ENCODE peak calls at places on chromosomes 16 and 17, in five cellular contexts. One of them, this sample, is unnamed.
A peak's percentile ranks its signal among the peaks of the same experiment; 100 is the strongest.

GRCh38 chr17:3659541-3660111 is 8.8 kb downstream of the TAX1BP3 start:
- DNase-seq in mesendoderm: no peak
- DNase-seq in IMR-90: peak; percentile 83
- DNase-seq in mesenchymal stem cell: peak; percentile 77
- DNase-seq in trophoblast cell: peak; percentile 76
- DNase-seq in this sample: peak; percentile 42

GRCh38 chr17:82238562-82239201 is 9.8 kb downstream of the SLC16A3 start:
- DNase-seq in trophoblast cell: peak; percentile 91
- DNase-seq in IMR-90: peak; percentile 66
- DNase-seq in mesenchymal stem cell: no peak
- DNase-seq in mesendoderm: no peak
- DNase-seq in this sample: no peak

GRCh38 chr16:58098207-58099096 is 30.7 kb downstream of the CFAP20 start:
- DNase-seq in mesenchymal stem cell: no peak
- DNase-seq in IMR-90: peak; percentile 22
- DNase-seq in trophoblast cell: peak; percentile 55
- DNase-seq in mesendoderm: peak; percentile 51
- DNase-seq in this sample: no peak

GRCh38 chr16:48164907-48165715 is 9.3 kb upstream of the ABCC12 start:
- DNase-seq in IMR-90: peak; percentile 65
- DNase-seq in trophoblast cell: peak; percentile 52
- DNase-seq in mesendoderm: peak; percentile 86
- DNase-seq in mesenchymal stem cell: peak; percentile 77
- DNase-seq in this sample: peak; percentile 87

GRCh38 chr16:86378831-86379504 is 131.4 kb upstream of the FOXF1 start:
- DNase-seq in trophoblast cell: no peak
- DNase-seq in IMR-90: no peak
- DNase-seq in mesenchymal stem cell: no peak
- DNase-seq in mesendoderm: no peak
- DNase-seq in this sample: no peak

GRCh38 chr16:77816293-77816692 is 27.9 kb downstream of the VAT1L start:
- DNase-seq in IMR-90: peak; percentile 81
- DNase-seq in mesenchymal stem cell: peak; percentile 67
- DNase-seq in mesendoderm: no peak
- DNase-seq in trophoblast cell: no peak
- DNase-seq in this sample: no peak

GRCh38 chr17:61280338-61280737 is 119.3 kb upstream of the TBX2 start:
- DNase-seq in trophoblast cell: no peak
- DNase-seq in mesendoderm: no peak
- DNase-seq in IMR-90: no peak
- DNase-seq in mesenchymal stem cell: no peak
- DNase-seq in this sample: no peak

GRCh38 chr16:68458551-68458950 is 10.2 kb upstream of the SMPD3 start:
- DNase-seq in mesenchymal stem cell: no peak
- DNase-seq in mesendoderm: no peak
- DNase-seq in trophoblast cell: no peak
- DNase-seq in IMR-90: no peak
- DNase-seq in this sample: no peak

GRCh38 chr17:50467114-50467854 is 1.4 kb downstream of the CHAD start:
- DNase-seq in mesenchymal stem cell: no peak
- DNase-seq in IMR-90: no peak
- DNase-seq in trophoblast cell: no peak
- DNase-seq in mesendoderm: no peak
- DNase-seq in this sample: no peak

GRCh38 chr17:20997711-20998570 is 44.9 kb downstream of the USP22 start:
- DNase-seq in trophoblast cell: no peak
- DNase-seq in mesendoderm: peak; percentile 65
- DNase-seq in mesenchymal stem cell: no peak
- DNase-seq in IMR-90: no peak
- DNase-seq in this sample: peak; percentile 71

GRCh38 chr17:82048571-82048971 is 3.0 kb downstream of the RFNG start:
- DNase-seq in IMR-90: no peak
- DNase-seq in mesenchymal stem cell: no peak
- DNase-seq in trophoblast cell: no peak
- DNase-seq in mesendoderm: no peak
- DNase-seq in this sample: no peak

GRCh38 chr17:79081571-79082276 is 7.1 kb downstream of the ENGASE start:
- DNase-seq in IMR-90: no peak
- DNase-seq in mesenchymal stem cell: no peak
- DNase-seq in mesendoderm: no peak
- DNase-seq in trophoblast cell: no peak
- DNase-seq in this sample: no peak

GRCh38 chr17:78748730-78749317 is 33.2 kb downstream of the CYTH1 start:
- DNase-seq in trophoblast cell: no peak
- DNase-seq in mesendoderm: no peak
- DNase-seq in IMR-90: peak; percentile 24
- DNase-seq in mesenchymal stem cell: peak; percentile 38
- DNase-seq in this sample: no peak

GRCh38 chr17:69898606-69899005 is 176.4 kb upstream of the KCNJ16 start:
- DNase-seq in IMR-90: no peak
- DNase-seq in trophoblast cell: peak; percentile 30
- DNase-seq in mesendoderm: no peak
- DNase-seq in mesenchymal stem cell: no peak
- DNase-seq in this sample: no peak

GRCh38 chr16:57092786-57093301 is 461 bp downstream of the CPNE2 start:
- DNase-seq in IMR-90: no peak
- DNase-seq in mesenchymal stem cell: peak; percentile 42
- DNase-seq in trophoblast cell: no peak
- DNase-seq in mesendoderm: peak; percentile 56
- DNase-seq in this sample: peak; percentile 55

GRCh38 chr17:69528035-69528434 is 113.5 kb downstream of the MAP2K6 start:
- DNase-seq in mesendoderm: no peak
- DNase-seq in mesenchymal stem cell: no peak
- DNase-seq in IMR-90: no peak
- DNase-seq in trophoblast cell: no peak
- DNase-seq in this sample: no peak

GRCh38 chr17:55451203-55451641 is 29.6 kb upstream of the MMD start:
- DNase-seq in IMR-90: peak; percentile 69
- DNase-seq in mesenchymal stem cell: peak; percentile 92
- DNase-seq in trophoblast cell: no peak
- DNase-seq in mesendoderm: peak; percentile 54
- DNase-seq in this sample: no peak

GRCh38 chr17:34177642-34178041 is 77.4 kb upstream of the CCL2 start:
- DNase-seq in mesenchymal stem cell: peak; percentile 85
- DNase-seq in mesendoderm: no peak
- DNase-seq in IMR-90: peak; percentile 83
- DNase-seq in trophoblast cell: no peak
- DNase-seq in this sample: no peak

GRCh38 chr16:50152386-50152806 is 710 bp upstream of the TENT4B start:
- DNase-seq in IMR-90: no peak
- DNase-seq in mesenchymal stem cell: peak; percentile 58
- DNase-seq in trophoblast cell: no peak
- DNase-seq in mesendoderm: no peak
- DNase-seq in this sample: no peak

GRCh38 chr17:1645207-1646171 is at the start of gene SCARF1:
- DNase-seq in trophoblast cell: no peak
- DNase-seq in IMR-90: no peak
- DNase-seq in mesendoderm: peak; percentile 53
- DNase-seq in mesenchymal stem cell: peak; percentile 55
- DNase-seq in this sample: peak; percentile 64

GRCh38 chr16:84883301-84883700 is 63.5 kb downstream of the CRISPLD2 start:
- DNase-seq in mesendoderm: peak; percentile 30
- DNase-seq in trophoblast cell: peak; percentile 94
- DNase-seq in mesenchymal stem cell: no peak
- DNase-seq in IMR-90: no peak
- DNase-seq in this sample: peak; percentile 55

GRCh38 chr17:72421128-72422092 is 300.6 kb downstream of the SOX9 start:
- DNase-seq in mesenchymal stem cell: peak; percentile 97
- DNase-seq in trophoblast cell: peak; percentile 99
- DNase-seq in mesendoderm: peak; percentile 68
- DNase-seq in IMR-90: peak; percentile 98
- DNase-seq in this sample: no peak

GRCh38 chr17:72361892-72362291 is 241.1 kb downstream of the SOX9 start:
- DNase-seq in mesendoderm: no peak
- DNase-seq in IMR-90: peak; percentile 58
- DNase-seq in trophoblast cell: no peak
- DNase-seq in mesenchymal stem cell: peak; percentile 40
- DNase-seq in this sample: no peak

GRCh38 chr16:2233872-2234812 is 2.1 kb upstream of the DNASE1L2 start:
- DNase-seq in mesendoderm: no peak
- DNase-seq in mesenchymal stem cell: no peak
- DNase-seq in IMR-90: no peak
- DNase-seq in trophoblast cell: no peak
- DNase-seq in this sample: no peak

GRCh38 chr16:81446318-81447275 is 2.0 kb downstream of the CMIP start:
- DNase-seq in trophoblast cell: peak; percentile 80
- DNase-seq in mesendoderm: peak; percentile 66
- DNase-seq in IMR-90: peak; percentile 51
- DNase-seq in mesenchymal stem cell: peak; percentile 52
- DNase-seq in this sample: no peak

GRCh38 chr17:35028531-35029262 is 34.8 kb downstream of the RFFL start:
- DNase-seq in mesenchymal stem cell: no peak
- DNase-seq in mesendoderm: no peak
- DNase-seq in trophoblast cell: no peak
- DNase-seq in IMR-90: peak; percentile 24
- DNase-seq in this sample: no peak

GRCh38 chr16:19346335-19346922 is 60.9 kb downstream of the CLEC19A start:
- DNase-seq in IMR-90: no peak
- DNase-seq in mesenchymal stem cell: no peak
- DNase-seq in trophoblast cell: no peak
- DNase-seq in mesendoderm: no peak
- DNase-seq in this sample: no peak

GRCh38 chr16:81127051-81127450 is 30.9 kb upstream of the GCSH start:
- DNase-seq in trophoblast cell: peak; percentile 96
- DNase-seq in mesenchymal stem cell: peak; percentile 17
- DNase-seq in mesendoderm: peak; percentile 25
- DNase-seq in IMR-90: peak; percentile 67
- DNase-seq in this sample: no peak

GRCh38 chr17:46951681-46952080 is 27.4 kb downstream of the RPRML start:
- DNase-seq in IMR-90: no peak
- DNase-seq in mesenchymal stem cell: no peak
- DNase-seq in mesendoderm: no peak
- DNase-seq in trophoblast cell: no peak
- DNase-seq in this sample: no peak

GRCh38 chr16:19245326-19245925 is 40.1 kb upstream of the CLEC19A start:
- DNase-seq in IMR-90: no peak
- DNase-seq in mesendoderm: no peak
- DNase-seq in mesenchymal stem cell: no peak
- DNase-seq in trophoblast cell: no peak
- DNase-seq in this sample: no peak

GRCh38 chr16:65229191-65229662 is 107.4 kb upstream of the CDH11 start:
- DNase-seq in mesendoderm: peak; percentile 58
- DNase-seq in IMR-90: peak; percentile 86
- DNase-seq in trophoblast cell: peak; percentile 3
- DNase-seq in mesenchymal stem cell: peak; percentile 28
- DNase-seq in this sample: no peak

GRCh38 chr16:10122546-10122945 is 59.7 kb downstream of the GRIN2A start:
- DNase-seq in mesenchymal stem cell: peak; percentile 10
- DNase-seq in IMR-90: no peak
- DNase-seq in mesendoderm: peak; percentile 23
- DNase-seq in trophoblast cell: no peak
- DNase-seq in this sample: no peak

GRCh38 chr17:70520447-70520846 is 351.1 kb downstream of the KCNJ2 start:
- DNase-seq in IMR-90: no peak
- DNase-seq in mesenchymal stem cell: no peak
- DNase-seq in mesendoderm: no peak
- DNase-seq in trophoblast cell: peak; percentile 0
- DNase-seq in this sample: no peak

GRCh38 chr16:15704545-15704987 is 54.5 kb downstream of the NDE1 start:
- DNase-seq in mesenchymal stem cell: peak; percentile 76
- DNase-seq in trophoblast cell: peak; percentile 75
- DNase-seq in IMR-90: peak; percentile 69
- DNase-seq in mesendoderm: peak; percentile 77
- DNase-seq in this sample: peak; percentile 76

GRCh38 chr16:49634235-49635008 is 221.5 kb downstream of the ZNF423 start:
- DNase-seq in mesenchymal stem cell: no peak
- DNase-seq in IMR-90: no peak
- DNase-seq in trophoblast cell: no peak
- DNase-seq in mesendoderm: no peak
- DNase-seq in this sample: peak; percentile 16

GRCh38 chr17:18229254-18229653 is 3.8 kb downstream of the LLGL1 start:
- DNase-seq in IMR-90: no peak
- DNase-seq in trophoblast cell: no peak
- DNase-seq in mesenchymal stem cell: no peak
- DNase-seq in mesendoderm: no peak
- DNase-seq in this sample: no peak
- H4K8ac ChIP-seq in IMR-90: no peak overlapping the region
- H4K8ac ChIP-seq in trophoblast cell: no peak overlapping the region
- H4K8ac ChIP-seq in mesenchymal stem cell: no peak overlapping the region
- H4K8ac ChIP-seq in mesendoderm: no peak overlapping the region
- H4K8ac ChIP-seq in this sample: no peak overlapping the region

DNA sequence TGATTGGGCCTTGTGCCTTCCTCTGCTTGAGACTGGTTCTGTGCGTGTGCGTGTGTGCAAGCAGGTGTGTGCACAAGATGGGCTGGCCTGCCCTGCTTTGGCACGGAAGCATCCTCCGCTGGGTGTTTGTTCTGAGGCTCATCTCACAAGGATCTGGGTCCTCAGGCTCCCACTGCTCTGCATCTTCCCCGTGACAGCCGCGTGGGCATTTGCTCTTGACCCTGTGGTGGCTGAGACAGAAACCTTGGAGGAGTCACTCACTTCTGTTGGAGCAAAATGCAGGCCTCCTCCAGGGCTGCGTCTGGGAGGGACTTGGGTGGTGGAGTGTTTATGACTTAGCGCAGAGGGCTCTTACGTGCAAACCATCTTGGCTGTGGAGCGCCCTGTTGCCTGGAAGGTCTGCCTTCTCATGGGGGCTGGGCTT is 119.2 kb downstream of the RPTOR start:
- DNase-seq in mesenchymal stem cell: peak; percentile 91
- DNase-seq in IMR-90: peak; percentile 84
- DNase-seq in mesendoderm: no peak
- DNase-seq in trophoblast cell: no peak
- DNase-seq in this sample: no peak
- H4K8ac ChIP-seq in mesenchymal stem cell: peak overlapping the region; percentile 15
- H4K8ac ChIP-seq in IMR-90: peak overlapping the region; percentile 9
- H4K8ac ChIP-seq in mesendoderm: no peak overlapping the region
- H4K8ac ChIP-seq in trophoblast cell: no peak overlapping the region
- H4K8ac ChIP-seq in this sample: no peak overlapping the region

GRCh38 chr17:15258113-15258512 is 7.0 kb downstream of the PMP22 start:
- DNase-seq in trophoblast cell: no peak
- DNase-seq in mesendoderm: no peak
- DNase-seq in mesenchymal stem cell: no peak
- DNase-seq in IMR-90: no peak
- DNase-seq in this sample: no peak

GRCh38 chr17:15261818-15262290 is 3.3 kb downstream of the PMP22 start:
- DNase-seq in mesendoderm: peak; percentile 50
- DNase-seq in trophoblast cell: no peak
- DNase-seq in mesenchymal stem cell: peak; percentile 66
- DNase-seq in IMR-90: no peak
- DNase-seq in this sample: peak; percentile 52

GRCh38 chr17:15261063-15261817 is 3.9 kb downstream of the PMP22 start:
- DNase-seq in mesendoderm: peak; percentile 79
- DNase-seq in mesenchymal stem cell: peak; percentile 80
- DNase-seq in trophoblast cell: no peak
- DNase-seq in IMR-90: peak; percentile 60
- DNase-seq in this sample: peak; percentile 75

GRCh38 chr17:15262291-15263205 is 2.6 kb downstream of the PMP22 start:
- DNase-seq in IMR-90: peak; percentile 83
- DNase-seq in mesenchymal stem cell: peak; percentile 86
- DNase-seq in trophoblast cell: peak; percentile 32
- DNase-seq in mesendoderm: peak; percentile 82
- DNase-seq in this sample: peak; percentile 89

GRCh38 chr17:15260376-15261062 is 4.6 kb downstream of the PMP22 start:
- DNase-seq in IMR-90: peak; percentile 88
- DNase-seq in mesendoderm: peak; percentile 84
- DNase-seq in trophoblast cell: peak; percentile 73
- DNase-seq in mesenchymal stem cell: peak; percentile 84
- DNase-seq in this sample: peak; percentile 90
- H4K8ac ChIP-seq in IMR-90: peak overlapping the region; percentile 78
- H4K8ac ChIP-seq in mesendoderm: no peak overlapping the region
- H4K8ac ChIP-seq in trophoblast cell: peak overlapping the region; percentile 23
- H4K8ac ChIP-seq in mesenchymal stem cell: peak overlapping the region; percentile 67
- H4K8ac ChIP-seq in this sample: no peak overlapping the region

GRCh38 chr16:66551788-66552287 is 538 bp upstream of the CKLF start:
- DNase-seq in trophoblast cell: no peak
- DNase-seq in mesendoderm: no peak
- DNase-seq in IMR-90: no peak
- DNase-seq in mesenchymal stem cell: no peak
- DNase-seq in this sample: no peak
- H4K8ac ChIP-seq in trophoblast cell: peak overlapping the region; percentile 99
- H4K8ac ChIP-seq in mesendoderm: peak overlapping the region; percentile 66
- H4K8ac ChIP-seq in IMR-90: peak overlapping the region; percentile 98
- H4K8ac ChIP-seq in mesenchymal stem cell: peak overlapping the region; percentile 100
- H4K8ac ChIP-seq in this sample: peak overlapping the region; percentile 52

This sample was measured in H9.